ENCODE peak calls at places on chromosomes 7 and 10, in five cellular contexts. C is mesenchymal stem cell, Z is H1, M is H9, X is neuronal stem cell. S is an unnamed sample.
A peak's percentile ranks its signal among the peaks of the same experiment; 100 is the strongest.

GRCh38 chr10:8057636-8058273 is 3.3 kb downstream of the GATA3 start:
- DNase-seq in X (peak; percentile 11), C (peak; percentile 56), M (no peak), Z (no peak), S (no peak)

GRCh38 chr7:3210531-3210930 is 90.5 kb upstream of the SDK1 start:
- DNase-seq in M (peak; percentile 59), C (no peak), X (no peak), Z (no peak), S (no peak)

GRCh38 chr10:125028291-125028867 is 86.5 kb downstream of the ZRANB1 start:
- DNase-seq in Z (no peak), C (no peak), M (no peak), X (no peak), S (no peak)

GRCh38 chr7:41886257-41886905 is 183.5 kb upstream of the INHBA start:
- DNase-seq in X (no peak), Z (no peak), C (peak; percentile 94), M (no peak), S (no peak)

GRCh38 chr7:102294589-102294988 is 7.9 kb downstream of the SH2B2 start:
- DNase-seq in M (no peak), C (no peak), Z (no peak), X (no peak), S (no peak)

GRCh38 chr7:84092207-84092606 is 102.4 kb downstream of the SEMA3A start:
- DNase-seq in C (peak; percentile 71), M (no peak), X (no peak), Z (no peak), S (no peak)

GRCh38 chr7:150740053-150740452 is 2.8 kb downstream of the GIMAP5 start:
- DNase-seq in Z (no peak), C (no peak), X (no peak), M (no peak), S (no peak)

GRCh38 chr10:24034571-24034970 is 174.4 kb upstream of the KIAA1217 start:
- DNase-seq in Z (no peak), M (no peak), C (no peak), X (no peak), S (no peak)

GRCh38 chr7:149529136-149529718 is 31.6 kb upstream of the ZNF746 start:
- DNase-seq in X (no peak), Z (no peak), C (no peak), M (no peak), S (no peak)

GRCh38 chr10:28984431-28984830 is 304.4 kb upstream of the LYZL1 start:
- DNase-seq in Z (no peak), M (no peak), C (peak; percentile 84), X (no peak), S (no peak)

GRCh38 chr10:43218206-43218950 is 48.5 kb downstream of the RASGEF1A start:
- DNase-seq in C (no peak), X (no peak), M (no peak), Z (no peak), S (peak; percentile 95)

GRCh38 chr7:5643280-5643679 is 138.2 kb downstream of the RNF216 start:
- DNase-seq in Z (no peak), M (peak; percentile 63), C (peak; percentile 62), X (no peak), S (peak; percentile 56)

GRCh38 chr10:73892314-73893080 is 18.1 kb upstream of the CAMK2G start:
- DNase-seq in C (peak; percentile 78), X (no peak), M (no peak), Z (no peak), S (peak; percentile 90)

GRCh38 chr10:68560916-68561691 is 967 bp downstream of the TET1 start:
- DNase-seq in Z (no peak), X (peak; percentile 35), M (peak; percentile 61), C (peak; percentile 67), S (peak; percentile 46)

GRCh38 chr7:143008007-143008901 is 18.7 kb downstream of the OR9A2 start:
- DNase-seq in C (peak; percentile 50), M (peak; percentile 86), Z (peak; percentile 61), X (peak; percentile 79), S (peak; percentile 91)

GRCh38 chr7:132402751-132403245 is 173.5 kb downstream of the PLXNA4 start:
- DNase-seq in X (no peak), C (no peak), Z (no peak), M (no peak), S (no peak)

GRCh38 chr7:32501522-32501921 is 6.2 kb downstream of the AVL9 start:
- DNase-seq in C (peak; percentile 36), X (no peak), Z (no peak), M (no peak), S (no peak)

GRCh38 chr7:129952164-129952652 is 552 bp downstream of the UBE2H start:
- DNase-seq in M (peak; percentile 44), C (peak; percentile 53), Z (no peak), X (no peak), S (no peak)

GRCh38 chr7:148625342-148625741 is 34.8 kb downstream of the C7orf33 start:
- DNase-seq in M (no peak), X (no peak), Z (no peak), C (no peak), S (no peak)

GRCh38 chr10:33064706-33065105 is 106.7 kb upstream of the ITGB1 start:
- DNase-seq in M (no peak), Z (no peak), X (no peak), C (peak; percentile 22), S (no peak)

GRCh38 chr10:8462565-8462964 is 408.1 kb downstream of the GATA3 start:
- DNase-seq in M (no peak), X (no peak), Z (no peak), C (no peak), S (peak; percentile 34)

GRCh38 chr10:124287071-124287685 is 131.5 kb downstream of the OAT start:
- DNase-seq in M (no peak), Z (no peak), X (no peak), C (no peak), S (no peak)

GRCh38 chr10:493391-494148 is 195.9 kb downstream of the DIP2C start:
- DNase-seq in X (no peak), C (no peak), M (no peak), Z (no peak), S (no peak)

GRCh38 chr7:41005381-41005901 is 697.4 kb downstream of the INHBA start:
- DNase-seq in M (no peak), Z (no peak), X (no peak), C (peak; percentile 92), S (peak; percentile 37)

GRCh38 chr7:87926581-87927461 is 7.2 kb upstream of the ADAM22 start:
- DNase-seq in C (peak; percentile 22), M (peak; percentile 92), X (no peak), Z (peak; percentile 44), S (no peak)

GRCh38 chr10:133258818-133259602 is 17.7 kb downstream of the ADAM8 start:
- DNase-seq in Z (no peak), X (no peak), M (no peak), C (peak; percentile 99), S (peak; percentile 55)

GRCh38 chr10:77513220-77513619 is 124.4 kb downstream of the KCNMA1 start:
- DNase-seq in Z (no peak), C (no peak), M (no peak), X (no peak), S (no peak)

GRCh38 chr10:100934084-100934659 is 21.4 kb downstream of the SLF2 start:
- DNase-seq in X (no peak), Z (no peak), C (peak; percentile 30), M (no peak), S (no peak)

GRCh38 chr10:1110674-1111119 is 54.5 kb downstream of the WDR37 start:
- DNase-seq in C (no peak), Z (no peak), X (no peak), M (no peak), S (peak; percentile 78)

GRCh38 chr7:32285698-32286097 is 204.5 kb downstream of the LSM5 start:
- DNase-seq in Z (no peak), X (no peak), C (no peak), M (no peak), S (no peak)

GRCh38 chr10:109282510-109282909 is 640.8 kb downstream of the XPNPEP1 start:
- DNase-seq in C (peak; percentile 90), M (no peak), X (no peak), Z (no peak), S (no peak)

GRCh38 chr7:138400400-138400886 is 59.6 kb upstream of the TRIM24 start:
- DNase-seq in X (no peak), Z (no peak), C (no peak), M (no peak), S (no peak)

GRCh38 chr10:94602729-94603515 is 57.3 kb downstream of the HELLS start:
- DNase-seq in Z (no peak), C (no peak), M (no peak), X (no peak), S (no peak)

GRCh38 chr10:94608530-94608929 is 62.9 kb downstream of the HELLS start:
- DNase-seq in M (no peak), Z (no peak), X (no peak), C (no peak), S (no peak)

GRCh38 chr10:94607111-94607510 is 61.5 kb downstream of the HELLS start:
- DNase-seq in X (no peak), Z (no peak), C (no peak), M (no peak), S (no peak)
- H3K14ac ChIP-seq in X (no peak overlapping the region), Z (no peak overlapping the region), C (no peak overlapping the region), M (no peak overlapping the region), S (no peak overlapping the region)

DNA sequence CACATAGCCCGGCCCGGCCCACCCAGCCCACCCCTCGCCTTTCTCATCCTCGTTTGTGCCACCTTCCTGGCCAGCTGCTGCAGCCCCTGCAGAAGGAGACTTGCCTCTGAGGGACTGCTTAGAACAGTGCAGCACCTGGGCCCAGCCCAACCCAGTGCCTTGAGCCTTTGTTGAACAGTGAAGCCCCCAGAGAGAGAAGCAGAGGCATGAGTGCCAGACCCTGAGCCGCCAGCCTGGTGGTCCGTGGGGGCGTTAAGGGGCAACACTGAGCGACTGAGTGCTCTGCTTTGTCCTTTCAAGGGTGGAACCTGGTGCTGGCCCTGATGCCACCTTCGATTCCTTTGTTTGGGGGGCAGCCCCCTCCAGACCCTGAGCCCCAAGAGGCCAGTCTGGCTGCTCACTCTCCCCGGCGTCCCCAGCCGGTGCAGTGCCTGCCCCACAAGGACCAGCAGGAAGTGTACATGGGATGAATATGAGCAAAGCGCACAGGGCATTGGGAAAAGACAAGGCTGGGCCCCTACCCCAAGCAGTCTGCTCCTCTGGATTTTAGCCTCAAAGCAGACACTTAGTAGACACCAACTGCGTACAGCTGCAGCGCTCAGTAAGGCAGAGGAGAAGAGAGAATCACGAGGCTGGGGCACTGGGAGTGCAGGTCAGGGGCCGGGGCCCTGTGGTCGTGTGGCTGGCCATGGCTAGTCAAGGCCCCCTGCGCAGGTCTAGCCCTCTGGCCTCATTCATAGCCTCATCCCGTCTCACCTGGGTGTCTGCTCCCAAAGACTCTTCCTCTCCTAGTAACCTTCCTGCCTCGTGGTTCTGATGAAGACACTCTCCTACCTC is 95.9 kb downstream of the RGS10 start:
- DNase-seq in X (no peak), C (no peak), M (no peak), Z (no peak), S (no peak)
- H2BK12ac ChIP-seq in X (no peak overlapping the region), C (no peak overlapping the region), M (no peak overlapping the region), Z (no peak overlapping the region), S (no peak overlapping the region)

DNA sequence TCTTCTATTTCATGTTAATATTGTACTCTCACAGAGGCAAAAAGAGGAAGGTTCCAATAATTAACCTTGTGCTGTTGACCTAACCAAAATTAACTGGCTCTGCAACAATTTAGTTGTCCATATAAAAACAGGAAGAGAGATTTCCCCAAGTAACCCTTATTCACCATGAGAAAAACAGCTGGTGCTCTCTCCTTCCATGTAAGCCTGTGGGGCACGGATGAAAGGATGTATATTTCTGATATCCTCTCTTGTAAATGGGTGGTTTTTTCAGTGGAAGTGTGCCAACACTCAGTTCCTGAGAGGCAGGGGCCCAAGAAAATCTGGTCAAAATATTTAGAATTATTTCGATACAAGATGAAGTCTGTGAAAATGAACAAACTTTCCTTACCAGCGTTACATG is 358.1 kb downstream of the CRPPA start:
- DNase-seq in M (no peak), X (no peak), C (no peak), Z (no peak), S (no peak)
- H3K4me2 ChIP-seq in M (no peak overlapping the region), X (no peak overlapping the region), C (no peak overlapping the region), Z (no peak overlapping the region), S (no peak overlapping the region)

GRCh38 chr7:131147604-131148003 is 180.1 kb upstream of the MKLN1 start:
- DNase-seq in C (no peak), Z (no peak), X (no peak), M (no peak), S (no peak)
- H3K14ac ChIP-seq in C (peak overlapping the region; percentile 31), Z (no peak overlapping the region), X (no peak overlapping the region), M (no peak overlapping the region), S (no peak overlapping the region)